ENCODE peak calls at places on chromosomes 11 and 22, in seven cellular contexts. J, K, Y, O, X, T and V are unnamed samples.

GRCh38 chr11:75159081-75159953 is 8.4 kb downstream of the SLCO2B1 start:
- DNase-seq in O (no peak), T (no peak), J (no peak), K (no peak), Y (no peak), X (no peak), V (peak)

GRCh38 chr11:134712228-134713145 is 300.4 kb upstream of the B3GAT1 start:
- DNase-seq in X (no peak), Y (no peak), T (no peak), O (no peak), J (no peak), K (no peak), V (no peak)

GRCh38 chr11:26726960-26727359 is 5.1 kb upstream of the SLC5A12 start:
- DNase-seq in J (no peak), Y (no peak), T (no peak), K (no peak), O (no peak), X (no peak), V (no peak)

GRCh38 chr22:38082986-38083710 is 836 bp downstream of the SLC16A8 start:
- DNase-seq in Y (no peak), K (no peak), X (no peak), O (no peak), T (no peak), J (no peak), V (peak)

GRCh38 chr11:124746621-124747243 is 5.3 kb downstream of the VSIG2 start:
- DNase-seq in Y (peak), T (peak), K (peak), J (peak), X (peak), O (no peak), V (peak)

GRCh38 chr11:111388431-111388830 is 9.4 kb upstream of the POU2AF1 start:
- DNase-seq in J (no peak), K (no peak), T (no peak), Y (no peak), X (no peak), O (no peak), V (no peak)

GRCh38 chr11:104873252-104873651 is 25.0 kb downstream of the CASP12 start:
- DNase-seq in T (peak), K (no peak), Y (no peak), X (no peak), O (no peak), J (no peak), V (no peak)

GRCh38 chr11:73379189-73379880 is 3.1 kb downstream of the RELT start:
- DNase-seq in O (no peak), X (no peak), J (no peak), K (no peak), T (no peak), Y (no peak), V (no peak)

GRCh38 chr11:88344869-88345268 is 7.3 kb upstream of the CTSC start:
- DNase-seq in O (no peak), K (no peak), X (no peak), J (no peak), T (no peak), Y (no peak), V (no peak)

GRCh38 chr11:116792869-116793475 is 1.3 kb upstream of the APOA5 start:
- DNase-seq in X (no peak), K (no peak), J (no peak), Y (no peak), O (peak), T (no peak), V (peak)